ENCODE peak calls at places on chromosomes 12 and 14, in four cellular contexts. G is A549, T is H1, L is IMR-90. O is an unnamed sample.

GRCh38 chr12:94750891-94751290 is 100.5 kb upstream of the TMCC3 start:
- DNase-seq in G (no peak), T (no peak), L (no peak), O (no peak)

GRCh38 chr14:60515244-60515695 is 6.3 kb downstream of the SIX6 start:
- DNase-seq in G (no peak), T (no peak), L (no peak), O (no peak)

GRCh38 chr12:88310069-88310468 is 168.0 kb downstream of the TMTC3 start:
- DNase-seq in G (no peak), T (no peak), L (peak; percentile 88), O (no peak)

GRCh38 chr14:42002139-42002538 is 395.5 kb downstream of the LRFN5 start:
- DNase-seq in G (no peak), T (no peak), L (peak; percentile 39), O (no peak)

GRCh38 chr12:1500095-1500801 is 94.1 kb downstream of the FBXL14 start:
- DNase-seq in G (no peak), T (no peak), L (peak; percentile 81), O (no peak)

GRCh38 chr12:105843989-105844768 is 294.6 kb downstream of the NUAK1 start:
- DNase-seq in G (no peak), T (no peak), L (peak; percentile 29), O (no peak)

GRCh38 chr12:108850854-108851573 is 6.4 kb downstream of the SSH1 start:
- DNase-seq in G (peak; percentile 92), T (no peak), L (peak; percentile 91), O (no peak)

GRCh38 chr14:59337151-59337611 is 128.0 kb downstream of the GPR135 start:
- DNase-seq in G (no peak), T (no peak), L (no peak), O (no peak)

GRCh38 chr12:50313256-50313931 is 30.1 kb upstream of the LIMA1 start:
- DNase-seq in G (no peak), T (peak; percentile 11), L (no peak), O (no peak)

GRCh38 chr12:98970950-98971349 is 325.9 kb downstream of the APAF1 start:
- DNase-seq in G (no peak), T (no peak), L (no peak), O (no peak)

GRCh38 chr12:114406326-114407033 is 536 bp upstream of the TBX5 start:
- DNase-seq in G (no peak), T (no peak), L (peak; percentile 78), O (no peak)

GRCh38 chr14:82779301-82779700 is 1245.6 kb upstream of the SEL1L start:
- DNase-seq in G (no peak), T (no peak), L (no peak), O (no peak)

GRCh38 chr14:55721353-55721752 is 141.3 kb downstream of the KTN1 start:
- DNase-seq in G (no peak), T (no peak), L (peak; percentile 88), O (peak; percentile 22)

GRCh38 chr14:40727107-40727506 is 879.6 kb upstream of the LRFN5 start:
- DNase-seq in G (no peak), T (no peak), L (no peak), O (no peak)

GRCh38 chr12:107522692-107523477 is 162.7 kb upstream of the PWP1 start:
- DNase-seq in G (no peak), T (peak; percentile 68), L (no peak), O (no peak)

GRCh38 chr14:25394356-25394755 is 344.4 kb upstream of the STXBP6 start:
- DNase-seq in G (no peak), T (no peak), L (no peak), O (no peak)

GRCh38 chr14:68137704-68138619 is 318.4 kb downstream of the RAD51B start:
- DNase-seq in G (peak; percentile 69), T (peak; percentile 58), L (peak; percentile 95), O (peak; percentile 84)

GRCh38 chr12:21613931-21614330 is 9.3 kb upstream of the GYS2 start:
- DNase-seq in G (no peak), T (no peak), L (no peak), O (no peak)

GRCh38 chr12:52670961-52671360 is 9.2 kb downstream of the KRT1 start:
- DNase-seq in G (no peak), T (no peak), L (no peak), O (no peak)

GRCh38 chr12:116454950-116455447 is 104.2 kb upstream of the MAP1LC3B2 start:
- DNase-seq in G (peak; percentile 71), T (no peak), L (peak; percentile 96), O (peak; percentile 96)

GRCh38 chr12:70418101-70418500 is 52.0 kb downstream of the KCNMB4 start:
- DNase-seq in G (no peak), T (no peak), L (no peak), O (no peak)
- TF ChIP-seq RAD21 in G (no peak), T (no peak), L (no peak), O (no peak)

GRCh38 chr14:100078997-100079561 is 13.9 kb downstream of the EVL start:
- DNase-seq in G (no peak), T (peak; percentile 71), L (peak; percentile 72), O (no peak)
- TF ChIP-seq RAD21 in G (peak; percentile 11), T (peak; percentile 55), L (no peak), O (no peak)

GRCh38 chr14:105883066-105884005 is 357.0 kb downstream of the TMEM121 start:
- DNase-seq in G (no peak), T (no peak), L (no peak), O (no peak)
- TF ChIP-seq RAD21 in G (no peak), T (no peak), L (no peak), O (no peak)

GRCh38 chr12:75478395-75478794 is 2.2 kb upstream of the GLIPR1 start:
- DNase-seq in G (no peak), T (no peak), L (peak; percentile 78), O (no peak)
- TF ChIP-seq RAD21 in G (no peak), T (no peak), L (no peak), O (no peak)